ENCODE peak calls at places on chromosomes 3 and 15, in four cellular contexts. One of them, this sample, is unnamed.

GRCh38 chr15:69328739-69329138 is 30.0 kb downstream of the PAQR5 start:
- DNase-seq in fibroblast of villous mesenchyme: no peak
- DNase-seq in endothelial cell: no peak
- DNase-seq in suprapubic skin: no peak
- DNase-seq in this sample: no peak

GRCh38 chr3:197309528-197310361 is 11.3 kb upstream of the DLG1 start:
- DNase-seq in fibroblast of villous mesenchyme: peak; percentile 93
- DNase-seq in suprapubic skin: no peak
- DNase-seq in endothelial cell: no peak
- DNase-seq in this sample: no peak

GRCh38 chr15:98647774-98648653 is at the start of gene IGF1R:
- DNase-seq in endothelial cell: peak; percentile 95
- DNase-seq in fibroblast of villous mesenchyme: peak; percentile 93
- DNase-seq in suprapubic skin: peak; percentile 90
- DNase-seq in this sample: no peak

GRCh38 chr15:67916051-67916374 is 76.2 kb upstream of the RNU6-1 start:
- DNase-seq in fibroblast of villous mesenchyme: no peak
- DNase-seq in endothelial cell: no peak
- DNase-seq in suprapubic skin: no peak
- DNase-seq in this sample: no peak

GRCh38 chr3:172317984-172318383 is 130.3 kb downstream of the GHSR start:
- DNase-seq in endothelial cell: no peak
- DNase-seq in fibroblast of villous mesenchyme: peak; percentile 96
- DNase-seq in suprapubic skin: no peak
- DNase-seq in this sample: no peak

GRCh38 chr15:40287968-40288367 is 5.1 kb upstream of the ANKRD63 start:
- DNase-seq in fibroblast of villous mesenchyme: no peak
- DNase-seq in endothelial cell: no peak
- DNase-seq in suprapubic skin: no peak
- DNase-seq in this sample: no peak

GRCh38 chr3:156781310-156782230 is 44.6 kb upstream of the LEKR1 start:
- DNase-seq in fibroblast of villous mesenchyme: peak; percentile 50
- DNase-seq in suprapubic skin: no peak
- DNase-seq in endothelial cell: no peak
- DNase-seq in this sample: no peak

GRCh38 chr3:47611577-47611976 is 32.9 kb upstream of the CSPG5 start:
- DNase-seq in endothelial cell: no peak
- DNase-seq in fibroblast of villous mesenchyme: no peak
- DNase-seq in suprapubic skin: no peak
- DNase-seq in this sample: no peak

GRCh38 chr3:127049390-127049789 is 66.5 kb downstream of the PLXNA1 start:
- DNase-seq in fibroblast of villous mesenchyme: no peak
- DNase-seq in endothelial cell: no peak
- DNase-seq in suprapubic skin: no peak
- DNase-seq in this sample: no peak

GRCh38 chr3:183810643-183811594 is 14.5 kb downstream of the MAP6D1 start:
- DNase-seq in suprapubic skin: peak; percentile 48
- DNase-seq in endothelial cell: no peak
- DNase-seq in fibroblast of villous mesenchyme: no peak
- DNase-seq in this sample: no peak

GRCh38 chr15:67240235-67241131 is 14.0 kb downstream of the AAGAB start:
- DNase-seq in endothelial cell: no peak
- DNase-seq in suprapubic skin: no peak
- DNase-seq in fibroblast of villous mesenchyme: no peak
- DNase-seq in this sample: no peak

GRCh38 chr15:39474657-39475056 is 106.2 kb upstream of the THBS1 start:
- DNase-seq in fibroblast of villous mesenchyme: peak; percentile 64
- DNase-seq in endothelial cell: no peak
- DNase-seq in suprapubic skin: no peak
- DNase-seq in this sample: no peak

GRCh38 chr3:132726341-132726823 is 4.2 kb upstream of the NPHP3 start:
- DNase-seq in endothelial cell: no peak
- DNase-seq in suprapubic skin: no peak
- DNase-seq in fibroblast of villous mesenchyme: peak; percentile 40
- DNase-seq in this sample: no peak

GRCh38 chr3:197154-197855 is 742 bp downstream of the CHL1 start:
- DNase-seq in endothelial cell: peak; percentile 4
- DNase-seq in fibroblast of villous mesenchyme: no peak
- DNase-seq in suprapubic skin: peak; percentile 79
- DNase-seq in this sample: peak; percentile 24

GRCh38 chr3:36944641-36945270 is at the start of gene TRANK1:
- DNase-seq in fibroblast of villous mesenchyme: peak; percentile 50
- DNase-seq in suprapubic skin: peak; percentile 80
- DNase-seq in endothelial cell: peak; percentile 11
- DNase-seq in this sample: peak; percentile 30

GRCh38 chr3:140395134-140396075 is 282.5 kb upstream of the TRIM42 start:
- DNase-seq in fibroblast of villous mesenchyme: no peak
- DNase-seq in suprapubic skin: no peak
- DNase-seq in endothelial cell: no peak
- DNase-seq in this sample: no peak

GRCh38 chr3:156687023-156687422 is 12.6 kb downstream of the TIPARP start:
- DNase-seq in endothelial cell: no peak
- DNase-seq in suprapubic skin: no peak
- DNase-seq in fibroblast of villous mesenchyme: peak; percentile 51
- DNase-seq in this sample: no peak

GRCh38 chr3:117553461-117553860 is 843.9 kb downstream of the TUSC7 start:
- DNase-seq in suprapubic skin: no peak
- DNase-seq in fibroblast of villous mesenchyme: peak; percentile 28
- DNase-seq in endothelial cell: no peak
- DNase-seq in this sample: no peak

GRCh38 chr3:35624698-35625097 is 14.6 kb upstream of the ARPP21 start:
- DNase-seq in fibroblast of villous mesenchyme: no peak
- DNase-seq in endothelial cell: no peak
- DNase-seq in suprapubic skin: no peak
- DNase-seq in this sample: no peak

GRCh38 chr3:16849240-16849639 is 35.5 kb upstream of the PLCL2 start:
- DNase-seq in suprapubic skin: no peak
- DNase-seq in endothelial cell: peak; percentile 28
- DNase-seq in fibroblast of villous mesenchyme: peak; percentile 17
- DNase-seq in this sample: peak; percentile 28

GRCh38 chr15:91751611-91752010 is 101.9 kb upstream of the SLCO3A1 start:
- DNase-seq in suprapubic skin: no peak
- DNase-seq in fibroblast of villous mesenchyme: no peak
- DNase-seq in endothelial cell: no peak
- DNase-seq in this sample: no peak

GRCh38 chr3:195885036-195885871 is 23.1 kb downstream of the TNK2 start:
- DNase-seq in endothelial cell: no peak
- DNase-seq in fibroblast of villous mesenchyme: no peak
- DNase-seq in suprapubic skin: no peak
- DNase-seq in this sample: no peak

GRCh38 chr15:78997981-78998499 is 53.2 kb upstream of the CTSH start:
- DNase-seq in suprapubic skin: no peak
- DNase-seq in endothelial cell: no peak
- DNase-seq in fibroblast of villous mesenchyme: no peak
- DNase-seq in this sample: no peak

GRCh38 chr15:66285462-66286280 is 7.7 kb upstream of the DIS3L start:
- DNase-seq in fibroblast of villous mesenchyme: peak; percentile 26
- DNase-seq in suprapubic skin: no peak
- DNase-seq in endothelial cell: no peak
- DNase-seq in this sample: no peak

GRCh38 chr15:43465105-43465504 is 27.9 kb downstream of the TP53BP1 start:
- DNase-seq in endothelial cell: no peak
- DNase-seq in fibroblast of villous mesenchyme: peak; percentile 84
- DNase-seq in suprapubic skin: no peak
- DNase-seq in this sample: no peak

GRCh38 chr15:83713242-83713641 is 59.3 kb downstream of the ADAMTSL3 start:
- DNase-seq in suprapubic skin: no peak
- DNase-seq in endothelial cell: no peak
- DNase-seq in fibroblast of villous mesenchyme: no peak
- DNase-seq in this sample: no peak

GRCh38 chr15:64426845-64427465 is 33.4 kb upstream of the ZNF609 start:
- DNase-seq in endothelial cell: peak; percentile 5
- DNase-seq in fibroblast of villous mesenchyme: peak; percentile 61
- DNase-seq in suprapubic skin: no peak
- DNase-seq in this sample: no peak

GRCh38 chr3:43390255-43390588 is 103.9 kb downstream of the SNRK start:
- DNase-seq in endothelial cell: peak; percentile 16
- DNase-seq in fibroblast of villous mesenchyme: no peak
- DNase-seq in suprapubic skin: no peak
- DNase-seq in this sample: no peak

GRCh38 chr15:60255390-60255789 is 142.4 kb downstream of the ANXA2 start:
- DNase-seq in endothelial cell: no peak
- DNase-seq in fibroblast of villous mesenchyme: no peak
- DNase-seq in suprapubic skin: no peak
- DNase-seq in this sample: no peak

GRCh38 chr3:29410200-29410599 is 129.3 kb downstream of the RBMS3 start:
- DNase-seq in endothelial cell: no peak
- DNase-seq in suprapubic skin: no peak
- DNase-seq in fibroblast of villous mesenchyme: no peak
- DNase-seq in this sample: no peak

GRCh38 chr3:86954751-86955150 is 36.2 kb downstream of the VGLL3 start:
- DNase-seq in fibroblast of villous mesenchyme: no peak
- DNase-seq in suprapubic skin: no peak
- DNase-seq in endothelial cell: no peak
- DNase-seq in this sample: no peak

GRCh38 chr15:35481992-35482391 is 64.0 kb downstream of the DPH6 start:
- DNase-seq in suprapubic skin: no peak
- DNase-seq in fibroblast of villous mesenchyme: peak; percentile 56
- DNase-seq in endothelial cell: no peak
- DNase-seq in this sample: no peak

GRCh38 chr3:123331006-123331405 is 117.9 kb downstream of the ADCY5 start:
- DNase-seq in suprapubic skin: no peak
- DNase-seq in endothelial cell: no peak
- DNase-seq in fibroblast of villous mesenchyme: no peak
- DNase-seq in this sample: no peak

GRCh38 chr3:180680097-180680430 is 775 bp upstream of the CCDC39 start:
- DNase-seq in fibroblast of villous mesenchyme: peak; percentile 12
- DNase-seq in suprapubic skin: no peak
- DNase-seq in endothelial cell: peak; percentile 55
- DNase-seq in this sample: no peak
- TF ChIP-seq CTCF in fibroblast of villous mesenchyme: peak; percentile 41
- TF ChIP-seq CTCF in suprapubic skin: no peak
- TF ChIP-seq CTCF in endothelial cell: peak; percentile 71
- TF ChIP-seq CTCF in this sample: no peak

DNA sequence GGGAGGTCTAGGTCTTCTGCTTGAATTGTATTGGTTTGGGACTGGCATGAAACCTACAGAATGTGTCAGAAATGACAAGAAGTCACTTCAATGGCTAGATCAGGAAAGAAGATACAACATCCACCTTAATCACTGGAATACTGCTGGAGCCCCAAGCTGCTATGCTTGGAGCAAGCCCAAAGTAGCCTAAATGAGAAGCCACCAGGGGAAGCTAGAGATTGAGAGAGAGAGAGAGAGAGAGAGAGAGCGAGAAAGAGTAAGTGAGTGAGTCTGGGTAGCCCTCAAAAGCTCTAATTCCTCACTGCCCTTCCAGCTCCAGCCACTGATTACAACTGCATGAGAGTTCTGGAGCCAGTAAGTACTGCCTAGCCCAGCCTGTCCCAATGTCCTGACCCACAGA is 529.2 kb upstream of the GOLIM4 start:
- DNase-seq in suprapubic skin: no peak
- DNase-seq in fibroblast of villous mesenchyme: no peak
- DNase-seq in endothelial cell: no peak
- DNase-seq in this sample: no peak
- TF ChIP-seq CTCF in suprapubic skin: no peak
- TF ChIP-seq CTCF in fibroblast of villous mesenchyme: no peak
- TF ChIP-seq CTCF in endothelial cell: no peak
- TF ChIP-seq CTCF in this sample: no peak

GRCh38 chr15:76905013-76905839 is at the start of gene SCAPER:
- DNase-seq in suprapubic skin: peak; percentile 93
- DNase-seq in endothelial cell: peak; percentile 84
- DNase-seq in fibroblast of villous mesenchyme: peak; percentile 87
- DNase-seq in this sample: peak; percentile 72
- TF ChIP-seq CTCF in suprapubic skin: no peak
- TF ChIP-seq CTCF in endothelial cell: no peak
- TF ChIP-seq CTCF in fibroblast of villous mesenchyme: no peak
- TF ChIP-seq CTCF in this sample: no peak

DNA sequence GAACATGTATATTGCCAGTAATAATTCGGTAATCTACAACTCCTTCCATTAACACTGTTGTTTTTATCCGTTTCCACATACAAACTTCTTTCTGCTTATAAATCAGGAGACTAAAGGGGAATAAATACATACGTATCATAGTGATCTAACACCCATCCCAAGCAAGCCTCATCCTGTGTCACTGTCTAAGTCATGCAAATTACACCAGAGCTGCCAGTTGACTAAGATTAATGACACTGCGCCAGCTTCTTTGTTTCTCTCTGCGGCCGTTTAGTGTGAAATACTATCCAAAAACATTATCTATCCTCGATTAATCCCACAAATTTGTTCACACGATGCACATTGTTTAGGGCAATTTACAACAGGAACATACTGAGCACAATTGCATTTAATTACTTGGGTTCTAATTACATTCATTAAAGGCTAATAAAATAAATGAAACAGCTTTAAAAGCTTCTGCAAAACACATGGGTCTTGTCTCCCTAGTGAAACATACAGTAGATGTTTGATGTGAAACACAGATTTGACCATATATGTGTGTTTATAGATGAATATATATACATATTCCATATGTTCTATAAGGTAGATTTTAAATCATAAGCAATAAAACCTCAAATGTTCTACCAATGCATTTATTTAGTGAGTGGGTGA is 51.8 kb upstream of the CDIN1 start:
- DNase-seq in endothelial cell: no peak
- DNase-seq in suprapubic skin: no peak
- DNase-seq in fibroblast of villous mesenchyme: no peak
- DNase-seq in this sample: no peak
- TF ChIP-seq CTCF in endothelial cell: no peak
- TF ChIP-seq CTCF in suprapubic skin: no peak
- TF ChIP-seq CTCF in fibroblast of villous mesenchyme: no peak
- TF ChIP-seq CTCF in this sample: no peak

GRCh38 chr3:52240059-52240885 is 1.3 kb upstream of the TWF2 start:
- DNase-seq in fibroblast of villous mesenchyme: peak; percentile 99
- DNase-seq in suprapubic skin: no peak
- DNase-seq in endothelial cell: peak; percentile 3
- DNase-seq in this sample: no peak

GRCh38 chr3:52240886-52241244 is 1.9 kb upstream of the TWF2 start:
- DNase-seq in suprapubic skin: no peak
- DNase-seq in fibroblast of villous mesenchyme: no peak
- DNase-seq in endothelial cell: no peak
- DNase-seq in this sample: no peak

GRCh38 chr3:52237659-52238172 is 1.2 kb downstream of the TWF2 start:
- DNase-seq in suprapubic skin: peak; percentile 94
- DNase-seq in endothelial cell: no peak
- DNase-seq in fibroblast of villous mesenchyme: peak; percentile 87
- DNase-seq in this sample: no peak

GRCh38 chr3:52238193-52238760 is 681 bp downstream of the TWF2 start:
- DNase-seq in endothelial cell: no peak
- DNase-seq in suprapubic skin: no peak
- DNase-seq in fibroblast of villous mesenchyme: no peak
- DNase-seq in this sample: no peak

GRCh38 chr3:52238761-52239701 is at the start of gene TWF2:
- DNase-seq in fibroblast of villous mesenchyme: peak; percentile 74
- DNase-seq in endothelial cell: peak; percentile 87
- DNase-seq in suprapubic skin: no peak
- DNase-seq in this sample: peak; percentile 62
- TF ChIP-seq CTCF in fibroblast of villous mesenchyme: peak; percentile 51
- TF ChIP-seq CTCF in endothelial cell: no peak
- TF ChIP-seq CTCF in suprapubic skin: no peak
- TF ChIP-seq CTCF in this sample: no peak

DNA sequence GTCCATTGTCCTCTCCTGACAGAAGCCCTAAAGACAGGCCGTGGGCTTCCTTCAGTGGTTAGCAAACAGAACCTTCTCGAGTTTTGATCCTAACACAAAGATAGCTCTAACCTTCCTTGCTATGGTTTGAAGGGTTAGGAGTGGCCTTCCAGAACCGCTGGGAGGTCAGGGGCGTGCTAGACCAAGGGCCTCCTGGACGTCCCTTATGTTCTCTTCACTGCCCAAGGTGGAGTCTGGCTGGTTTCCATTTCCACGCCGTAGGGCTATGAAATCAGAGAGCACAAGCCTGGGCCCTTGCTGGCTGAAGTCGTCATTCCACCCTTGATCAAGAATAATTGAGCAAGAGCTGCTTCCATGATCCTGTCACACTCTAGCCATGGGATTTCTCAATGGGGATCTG is 475.1 kb downstream of the SHQ1 start:
- DNase-seq in suprapubic skin: no peak
- DNase-seq in endothelial cell: no peak
- DNase-seq in fibroblast of villous mesenchyme: no peak
- DNase-seq in this sample: no peak
- TF ChIP-seq CTCF in suprapubic skin: no peak
- TF ChIP-seq CTCF in endothelial cell: no peak
- TF ChIP-seq CTCF in fibroblast of villous mesenchyme: no peak
- TF ChIP-seq CTCF in this sample: no peak